ENCODE peak calls at places on chromosome 1, in ten cellular contexts. C is heart left ventricle; E is left ventricle myocardium inferior; J is tibial artery; O is Karpas-422; Y is mesenchymal stem cell; S is iPS DF 6.9; P is substantia nigra; M is CD8-positive, alpha-beta T cell; I is heart right ventricle. B is an unnamed sample.

GRCh38 chr1:147892731-147893214 is 9.8 kb upstream of the GJA8 start:
- DNase-seq in C (no peak), E (no peak), J (no peak), O (peak), Y (peak), S (peak), P (no peak), M (no peak), I (peak), B (no peak)

GRCh38 chr1:4275083-4275482 is 375.0 kb upstream of the C1orf174 start:
- DNase-seq in C (no peak), E (no peak), J (no peak), O (no peak), Y (no peak), S (no peak), P (no peak), M (no peak), I (no peak), B (no peak)

GRCh38 chr1:112386024-112386723 is 9.8 kb upstream of the CTTNBP2NL start:
- DNase-seq in C (no peak), E (no peak), J (no peak), O (no peak), Y (no peak), S (no peak), P (no peak), M (no peak), I (no peak), B (no peak)

GRCh38 chr1:237205400-237206064 is 163.5 kb downstream of the RYR2 start:
- DNase-seq in C (peak), E (peak), J (peak), O (no peak), Y (no peak), S (no peak), P (no peak), M (no peak), I (peak), B (no peak)

GRCh38 chr1:237091691-237092090 is 49.7 kb downstream of the RYR2 start:
- DNase-seq in C (no peak), E (no peak), J (no peak), O (no peak), Y (no peak), S (no peak), P (no peak), M (no peak), I (no peak), B (no peak)

GRCh38 chr1:7388488-7389185 is 382.5 kb upstream of the VAMP3 start:
- DNase-seq in C (peak), E (peak), J (no peak), O (no peak), Y (no peak), S (no peak), P (peak), M (no peak), I (peak), B (no peak)

GRCh38 chr1:11062965-11063401 is 3.2 kb upstream of the SRM start:
- DNase-seq in C (no peak), E (no peak), J (no peak), O (no peak), Y (no peak), S (no peak), P (no peak), M (no peak), I (no peak), B (no peak)

GRCh38 chr1:92774407-92774806 is 10.5 kb downstream of the EVI5 start:
- DNase-seq in C (no peak), E (no peak), J (no peak), O (no peak), Y (no peak), S (no peak), P (no peak), M (no peak), I (no peak), B (no peak)

GRCh38 chr1:221961532-221962292 is 219.8 kb upstream of the DUSP10 start:
- DNase-seq in C (no peak), E (no peak), J (no peak), O (no peak), Y (peak), S (no peak), P (no peak), M (no peak), I (no peak), B (no peak)

DNA sequence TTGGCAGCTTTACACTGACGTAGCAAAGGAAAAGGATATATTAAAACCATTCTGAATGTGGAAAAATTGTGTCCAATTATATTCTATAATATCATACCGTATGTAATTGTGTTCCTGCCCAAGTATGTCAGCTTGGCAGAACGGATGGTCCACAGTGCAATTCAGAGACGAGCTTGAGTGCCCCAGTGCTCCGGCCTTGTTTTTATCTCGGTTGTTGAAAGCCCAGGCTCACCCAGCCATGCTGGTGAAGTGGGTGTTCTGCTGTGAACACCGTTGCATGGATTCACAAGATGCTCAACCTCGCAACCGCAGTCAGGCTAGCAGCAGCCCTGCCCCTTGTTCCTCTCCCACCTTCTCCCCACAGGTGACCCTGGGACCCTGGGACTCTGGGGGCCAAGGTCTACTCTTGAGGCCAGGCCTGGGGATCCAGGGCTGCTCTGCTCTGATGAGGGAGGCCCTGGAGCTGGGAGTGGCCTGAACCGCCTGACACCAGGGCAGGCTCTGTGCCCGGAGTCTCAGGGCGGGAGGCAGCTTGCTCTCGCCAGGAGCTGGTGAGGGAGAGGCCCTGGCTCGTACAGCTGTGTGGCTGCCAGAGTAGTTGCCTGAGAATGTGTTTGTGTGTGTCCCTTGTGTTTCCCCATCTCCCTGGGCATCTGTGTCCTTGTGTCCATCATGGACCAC is 11.2 kb downstream of the PTPRF start:
- DNase-seq in C (peak), E (peak), J (peak), O (no peak), Y (no peak), S (no peak), P (peak), M (no peak), I (peak), B (no peak)
- H3K27ac ChIP-seq in C (peak), E (peak), J (peak), O (no peak), Y (no peak), S (no peak), P (peak), M (no peak), I (peak), B (no peak)

GRCh38 chr1:108816049-108816882 is 40.6 kb downstream of the AKNAD1 start:
- DNase-seq in C (peak), E (peak), J (peak), O (no peak), Y (peak), S (peak), P (peak), M (no peak), I (peak), B (no peak)
- H3K27ac ChIP-seq in C (peak), E (peak), J (peak), O (no peak), Y (peak), S (no peak), P (peak), M (no peak), I (peak), B (no peak)

GRCh38 chr1:161305872-161306519 is 3.8 kb downstream of the MPZ start:
- DNase-seq in C (peak), E (peak), J (peak), O (peak), Y (peak), S (peak), P (peak), M (peak), I (peak), B (no peak)
- H3K27ac ChIP-seq in C (peak), E (peak), J (peak), O (no peak), Y (no peak), S (no peak), P (peak), M (peak), I (peak), B (no peak)

DNA sequence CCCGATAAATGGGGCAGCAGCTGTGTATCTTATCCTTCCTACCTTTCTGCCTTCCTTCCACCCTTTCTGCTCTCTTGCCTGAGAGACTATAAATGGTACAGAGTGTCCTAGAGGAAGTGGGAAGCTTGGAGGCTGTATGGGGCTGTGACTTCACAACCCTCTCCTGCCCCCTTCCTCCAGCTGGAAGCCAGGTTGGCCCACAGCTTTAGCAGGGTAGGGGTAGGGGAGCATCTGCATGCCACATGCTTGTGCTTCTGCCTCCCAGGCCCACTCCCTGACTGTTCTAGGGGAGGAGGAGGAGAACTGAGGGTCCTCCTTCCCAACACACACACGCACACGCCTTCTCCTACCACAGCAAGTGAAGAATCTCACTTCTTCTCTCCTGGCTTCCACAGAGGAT is 4.0 kb upstream of the SLC27A3 start:
- DNase-seq in C (no peak), E (no peak), J (no peak), O (no peak), Y (no peak), S (no peak), P (no peak), M (no peak), I (no peak), B (no peak)
- H3K27ac ChIP-seq in C (peak), E (peak), J (peak), O (no peak), Y (no peak), S (no peak), P (no peak), M (no peak), I (peak), B (no peak)

B was measured in SK-N-MC.